ENCODE peak calls at places on chromosome 20, in nine cellular contexts. One of them, this sample, is unnamed.
A peak's percentile ranks its signal among the peaks of the same experiment; 100 is the strongest.

GRCh38 chr20:16206817-16207216 is 366.4 kb downstream of the KIF16B start:
- DNase-seq in HuH-7.5: no peak
- DNase-seq in uterus: no peak
- DNase-seq in WERI-Rb-1: no peak
- DNase-seq in stimulated activated naive CD4-positive, alpha-beta T cell treated with Interleukin-2 at 50 U/mL for 16 hours: no peak
- DNase-seq in mucosa of descending colon: no peak
- DNase-seq in G401: no peak
- DNase-seq in activated T-cell treated with anti-CD3 and anti-CD28 coated beads for 1 hour: no peak
- DNase-seq in SJSA1: no peak
- DNase-seq in this sample: no peak

GRCh38 chr20:41178904-41179432 is 41.6 kb downstream of the PLCG1 start:
- DNase-seq in G401: peak; percentile 64
- DNase-seq in stimulated activated naive CD4-positive, alpha-beta T cell treated with Interleukin-2 at 50 U/mL for 16 hours: no peak
- DNase-seq in activated T-cell treated with anti-CD3 and anti-CD28 coated beads for 1 hour: no peak
- DNase-seq in SJSA1: no peak
- DNase-seq in HuH-7.5: no peak
- DNase-seq in WERI-Rb-1: no peak
- DNase-seq in mucosa of descending colon: no peak
- DNase-seq in uterus: no peak
- DNase-seq in this sample: peak; percentile 3

GRCh38 chr20:32227316-32227715 is 19.6 kb downstream of the POFUT1 start:
- DNase-seq in stimulated activated naive CD4-positive, alpha-beta T cell treated with Interleukin-2 at 50 U/mL for 16 hours: no peak
- DNase-seq in uterus: no peak
- DNase-seq in mucosa of descending colon: peak; percentile 63
- DNase-seq in WERI-Rb-1: no peak
- DNase-seq in HuH-7.5: no peak
- DNase-seq in G401: no peak
- DNase-seq in activated T-cell treated with anti-CD3 and anti-CD28 coated beads for 1 hour: no peak
- DNase-seq in SJSA1: no peak
- DNase-seq in this sample: no peak

GRCh38 chr20:31440012-31440659 is at the start of gene DEFB123:
- DNase-seq in HuH-7.5: no peak
- DNase-seq in stimulated activated naive CD4-positive, alpha-beta T cell treated with Interleukin-2 at 50 U/mL for 16 hours: no peak
- DNase-seq in activated T-cell treated with anti-CD3 and anti-CD28 coated beads for 1 hour: no peak
- DNase-seq in WERI-Rb-1: no peak
- DNase-seq in G401: no peak
- DNase-seq in uterus: no peak
- DNase-seq in mucosa of descending colon: no peak
- DNase-seq in SJSA1: no peak
- DNase-seq in this sample: no peak

GRCh38 chr20:54510546-54511129 is 35.2 kb downstream of the DOK5 start:
- DNase-seq in SJSA1: no peak
- DNase-seq in HuH-7.5: no peak
- DNase-seq in stimulated activated naive CD4-positive, alpha-beta T cell treated with Interleukin-2 at 50 U/mL for 16 hours: no peak
- DNase-seq in mucosa of descending colon: no peak
- DNase-seq in G401: peak; percentile 15
- DNase-seq in activated T-cell treated with anti-CD3 and anti-CD28 coated beads for 1 hour: no peak
- DNase-seq in WERI-Rb-1: no peak
- DNase-seq in uterus: no peak
- DNase-seq in this sample: no peak

GRCh38 chr20:63321148-63321831 is 28.3 kb downstream of the COL20A1 start:
- DNase-seq in stimulated activated naive CD4-positive, alpha-beta T cell treated with Interleukin-2 at 50 U/mL for 16 hours: no peak
- DNase-seq in activated T-cell treated with anti-CD3 and anti-CD28 coated beads for 1 hour: no peak
- DNase-seq in WERI-Rb-1: no peak
- DNase-seq in uterus: peak; percentile 66
- DNase-seq in HuH-7.5: no peak
- DNase-seq in SJSA1: no peak
- DNase-seq in G401: no peak
- DNase-seq in mucosa of descending colon: peak; percentile 21
- DNase-seq in this sample: no peak

GRCh38 chr20:3785240-3786125 is 1.1 kb downstream of the CENPB start:
- DNase-seq in SJSA1: no peak
- DNase-seq in WERI-Rb-1: no peak
- DNase-seq in HuH-7.5: no peak
- DNase-seq in stimulated activated naive CD4-positive, alpha-beta T cell treated with Interleukin-2 at 50 U/mL for 16 hours: no peak
- DNase-seq in activated T-cell treated with anti-CD3 and anti-CD28 coated beads for 1 hour: no peak
- DNase-seq in mucosa of descending colon: peak; percentile 55
- DNase-seq in uterus: no peak
- DNase-seq in G401: no peak
- DNase-seq in this sample: no peak

GRCh38 chr20:61900376-61901293 is 165.0 kb downstream of the TAF4 start:
- DNase-seq in HuH-7.5: no peak
- DNase-seq in SJSA1: no peak
- DNase-seq in mucosa of descending colon: no peak
- DNase-seq in WERI-Rb-1: no peak
- DNase-seq in uterus: no peak
- DNase-seq in stimulated activated naive CD4-positive, alpha-beta T cell treated with Interleukin-2 at 50 U/mL for 16 hours: no peak
- DNase-seq in activated T-cell treated with anti-CD3 and anti-CD28 coated beads for 1 hour: no peak
- DNase-seq in G401: no peak
- DNase-seq in this sample: no peak

GRCh38 chr20:61904456-61904855 is 161.2 kb downstream of the TAF4 start:
- DNase-seq in uterus: no peak
- DNase-seq in G401: no peak
- DNase-seq in stimulated activated naive CD4-positive, alpha-beta T cell treated with Interleukin-2 at 50 U/mL for 16 hours: no peak
- DNase-seq in activated T-cell treated with anti-CD3 and anti-CD28 coated beads for 1 hour: no peak
- DNase-seq in SJSA1: no peak
- DNase-seq in WERI-Rb-1: no peak
- DNase-seq in mucosa of descending colon: no peak
- DNase-seq in HuH-7.5: no peak
- DNase-seq in this sample: no peak

GRCh38 chr20:53195882-53196610 is 223.9 kb downstream of the TSHZ2 start:
- DNase-seq in uterus: no peak
- DNase-seq in stimulated activated naive CD4-positive, alpha-beta T cell treated with Interleukin-2 at 50 U/mL for 16 hours: no peak
- DNase-seq in HuH-7.5: no peak
- DNase-seq in activated T-cell treated with anti-CD3 and anti-CD28 coated beads for 1 hour: no peak
- DNase-seq in WERI-Rb-1: no peak
- DNase-seq in SJSA1: no peak
- DNase-seq in mucosa of descending colon: no peak
- DNase-seq in G401: no peak
- DNase-seq in this sample: no peak

GRCh38 chr20:37396520-37397075 is 50.7 kb downstream of the SRC start:
- DNase-seq in stimulated activated naive CD4-positive, alpha-beta T cell treated with Interleukin-2 at 50 U/mL for 16 hours: no peak
- DNase-seq in activated T-cell treated with anti-CD3 and anti-CD28 coated beads for 1 hour: no peak
- DNase-seq in SJSA1: no peak
- DNase-seq in HuH-7.5: no peak
- DNase-seq in mucosa of descending colon: no peak
- DNase-seq in uterus: no peak
- DNase-seq in WERI-Rb-1: peak; percentile 95
- DNase-seq in G401: no peak
- DNase-seq in this sample: no peak

GRCh38 chr20:49821850-49822249 is 9.2 kb downstream of the SLC9A8 start:
- DNase-seq in uterus: no peak
- DNase-seq in G401: no peak
- DNase-seq in stimulated activated naive CD4-positive, alpha-beta T cell treated with Interleukin-2 at 50 U/mL for 16 hours: no peak
- DNase-seq in SJSA1: peak; percentile 13
- DNase-seq in mucosa of descending colon: no peak
- DNase-seq in WERI-Rb-1: no peak
- DNase-seq in HuH-7.5: no peak
- DNase-seq in activated T-cell treated with anti-CD3 and anti-CD28 coated beads for 1 hour: no peak
- DNase-seq in this sample: no peak

GRCh38 chr20:56174416-56174815 is 74.1 kb upstream of the MC3R start:
- DNase-seq in uterus: no peak
- DNase-seq in HuH-7.5: no peak
- DNase-seq in WERI-Rb-1: no peak
- DNase-seq in G401: no peak
- DNase-seq in activated T-cell treated with anti-CD3 and anti-CD28 coated beads for 1 hour: no peak
- DNase-seq in mucosa of descending colon: no peak
- DNase-seq in SJSA1: no peak
- DNase-seq in stimulated activated naive CD4-positive, alpha-beta T cell treated with Interleukin-2 at 50 U/mL for 16 hours: no peak
- DNase-seq in this sample: no peak

GRCh38 chr20:32456869-32457421 is 98.8 kb downstream of the ASXL1 start:
- DNase-seq in G401: no peak
- DNase-seq in SJSA1: peak; percentile 50
- DNase-seq in uterus: peak; percentile 66
- DNase-seq in activated T-cell treated with anti-CD3 and anti-CD28 coated beads for 1 hour: no peak
- DNase-seq in WERI-Rb-1: peak; percentile 91
- DNase-seq in HuH-7.5: peak; percentile 96
- DNase-seq in stimulated activated naive CD4-positive, alpha-beta T cell treated with Interleukin-2 at 50 U/mL for 16 hours: no peak
- DNase-seq in mucosa of descending colon: peak; percentile 46
- DNase-seq in this sample: peak; percentile 48

GRCh38 chr20:22744341-22745193 is 160.2 kb upstream of the FOXA2 start:
- DNase-seq in G401: no peak
- DNase-seq in HuH-7.5: no peak
- DNase-seq in stimulated activated naive CD4-positive, alpha-beta T cell treated with Interleukin-2 at 50 U/mL for 16 hours: no peak
- DNase-seq in uterus: no peak
- DNase-seq in mucosa of descending colon: no peak
- DNase-seq in SJSA1: no peak
- DNase-seq in WERI-Rb-1: no peak
- DNase-seq in activated T-cell treated with anti-CD3 and anti-CD28 coated beads for 1 hour: no peak
- DNase-seq in this sample: no peak

GRCh38 chr20:57071283-57071701 is 195.1 kb downstream of the BMP7 start:
- DNase-seq in G401: no peak
- DNase-seq in SJSA1: peak; percentile 51
- DNase-seq in stimulated activated naive CD4-positive, alpha-beta T cell treated with Interleukin-2 at 50 U/mL for 16 hours: no peak
- DNase-seq in HuH-7.5: no peak
- DNase-seq in activated T-cell treated with anti-CD3 and anti-CD28 coated beads for 1 hour: no peak
- DNase-seq in mucosa of descending colon: no peak
- DNase-seq in WERI-Rb-1: no peak
- DNase-seq in uterus: no peak
- DNase-seq in this sample: no peak

GRCh38 chr20:57240850-57241429 is 25.5 kb downstream of the BMP7 start:
- DNase-seq in stimulated activated naive CD4-positive, alpha-beta T cell treated with Interleukin-2 at 50 U/mL for 16 hours: no peak
- DNase-seq in G401: no peak
- DNase-seq in WERI-Rb-1: no peak
- DNase-seq in HuH-7.5: no peak
- DNase-seq in activated T-cell treated with anti-CD3 and anti-CD28 coated beads for 1 hour: no peak
- DNase-seq in SJSA1: no peak
- DNase-seq in mucosa of descending colon: no peak
- DNase-seq in uterus: no peak
- DNase-seq in this sample: no peak

GRCh38 chr20:6663751-6664388 is 103.6 kb upstream of the BMP2 start:
- DNase-seq in SJSA1: no peak
- DNase-seq in uterus: no peak
- DNase-seq in stimulated activated naive CD4-positive, alpha-beta T cell treated with Interleukin-2 at 50 U/mL for 16 hours: no peak
- DNase-seq in WERI-Rb-1: no peak
- DNase-seq in mucosa of descending colon: peak; percentile 65
- DNase-seq in activated T-cell treated with anti-CD3 and anti-CD28 coated beads for 1 hour: no peak
- DNase-seq in HuH-7.5: no peak
- DNase-seq in G401: no peak
- DNase-seq in this sample: no peak

GRCh38 chr20:62837790-62838458 is 21.1 kb downstream of the COL9A3 start:
- DNase-seq in SJSA1: no peak
- DNase-seq in HuH-7.5: no peak
- DNase-seq in G401: no peak
- DNase-seq in uterus: no peak
- DNase-seq in stimulated activated naive CD4-positive, alpha-beta T cell treated with Interleukin-2 at 50 U/mL for 16 hours: no peak
- DNase-seq in mucosa of descending colon: peak; percentile 95
- DNase-seq in activated T-cell treated with anti-CD3 and anti-CD28 coated beads for 1 hour: no peak
- DNase-seq in WERI-Rb-1: no peak
- DNase-seq in this sample: no peak

GRCh38 chr20:41175201-41175651 is 37.9 kb downstream of the PLCG1 start:
- DNase-seq in SJSA1: no peak
- DNase-seq in activated T-cell treated with anti-CD3 and anti-CD28 coated beads for 1 hour: no peak
- DNase-seq in mucosa of descending colon: no peak
- DNase-seq in HuH-7.5: no peak
- DNase-seq in WERI-Rb-1: peak; percentile 1
- DNase-seq in G401: peak; percentile 8
- DNase-seq in uterus: no peak
- DNase-seq in stimulated activated naive CD4-positive, alpha-beta T cell treated with Interleukin-2 at 50 U/mL for 16 hours: no peak
- DNase-seq in this sample: no peak

GRCh38 chr20:62020935-62021701 is 44.6 kb downstream of the TAF4 start:
- DNase-seq in activated T-cell treated with anti-CD3 and anti-CD28 coated beads for 1 hour: no peak
- DNase-seq in G401: peak; percentile 55
- DNase-seq in SJSA1: no peak
- DNase-seq in stimulated activated naive CD4-positive, alpha-beta T cell treated with Interleukin-2 at 50 U/mL for 16 hours: no peak
- DNase-seq in mucosa of descending colon: no peak
- DNase-seq in WERI-Rb-1: no peak
- DNase-seq in HuH-7.5: no peak
- DNase-seq in uterus: peak; percentile 74
- DNase-seq in this sample: no peak

GRCh38 chr20:50333856-50334255 is 143.2 kb downstream of the CEBPB start:
- DNase-seq in WERI-Rb-1: no peak
- DNase-seq in mucosa of descending colon: no peak
- DNase-seq in SJSA1: peak; percentile 58
- DNase-seq in HuH-7.5: no peak
- DNase-seq in G401: no peak
- DNase-seq in uterus: no peak
- DNase-seq in stimulated activated naive CD4-positive, alpha-beta T cell treated with Interleukin-2 at 50 U/mL for 16 hours: no peak
- DNase-seq in activated T-cell treated with anti-CD3 and anti-CD28 coated beads for 1 hour: no peak
- DNase-seq in this sample: no peak

GRCh38 chr20:3800256-3800877 is 4.3 kb downstream of the CDC25B start:
- DNase-seq in WERI-Rb-1: no peak
- DNase-seq in G401: no peak
- DNase-seq in mucosa of descending colon: no peak
- DNase-seq in activated T-cell treated with anti-CD3 and anti-CD28 coated beads for 1 hour: no peak
- DNase-seq in SJSA1: no peak
- DNase-seq in uterus: no peak
- DNase-seq in stimulated activated naive CD4-positive, alpha-beta T cell treated with Interleukin-2 at 50 U/mL for 16 hours: no peak
- DNase-seq in HuH-7.5: no peak
- DNase-seq in this sample: no peak

GRCh38 chr20:49140411-49140810 is 47.7 kb downstream of the STAU1 start:
- DNase-seq in HuH-7.5: no peak
- DNase-seq in G401: no peak
- DNase-seq in WERI-Rb-1: no peak
- DNase-seq in stimulated activated naive CD4-positive, alpha-beta T cell treated with Interleukin-2 at 50 U/mL for 16 hours: no peak
- DNase-seq in uterus: no peak
- DNase-seq in activated T-cell treated with anti-CD3 and anti-CD28 coated beads for 1 hour: no peak
- DNase-seq in mucosa of descending colon: no peak
- DNase-seq in SJSA1: no peak
- DNase-seq in this sample: no peak

GRCh38 chr20:48286571-48287551 is 501.6 kb upstream of the SULF2 start:
- DNase-seq in WERI-Rb-1: peak; percentile 43
- DNase-seq in stimulated activated naive CD4-positive, alpha-beta T cell treated with Interleukin-2 at 50 U/mL for 16 hours: no peak
- DNase-seq in uterus: peak; percentile 30
- DNase-seq in SJSA1: no peak
- DNase-seq in HuH-7.5: no peak
- DNase-seq in mucosa of descending colon: no peak
- DNase-seq in G401: peak; percentile 66
- DNase-seq in activated T-cell treated with anti-CD3 and anti-CD28 coated beads for 1 hour: no peak
- DNase-seq in this sample: no peak

GRCh38 chr20:57693002-57693582 is 16.7 kb downstream of the PMEPA1 start:
- DNase-seq in stimulated activated naive CD4-positive, alpha-beta T cell treated with Interleukin-2 at 50 U/mL for 16 hours: no peak
- DNase-seq in mucosa of descending colon: peak; percentile 88
- DNase-seq in WERI-Rb-1: no peak
- DNase-seq in SJSA1: no peak
- DNase-seq in HuH-7.5: peak; percentile 63
- DNase-seq in G401: no peak
- DNase-seq in activated T-cell treated with anti-CD3 and anti-CD28 coated beads for 1 hour: no peak
- DNase-seq in uterus: no peak
- DNase-seq in this sample: no peak

GRCh38 chr20:9306521-9306920 is 207.9 kb upstream of the LAMP5 start:
- DNase-seq in HuH-7.5: no peak
- DNase-seq in uterus: no peak
- DNase-seq in mucosa of descending colon: no peak
- DNase-seq in stimulated activated naive CD4-positive, alpha-beta T cell treated with Interleukin-2 at 50 U/mL for 16 hours: no peak
- DNase-seq in G401: no peak
- DNase-seq in SJSA1: no peak
- DNase-seq in activated T-cell treated with anti-CD3 and anti-CD28 coated beads for 1 hour: no peak
- DNase-seq in WERI-Rb-1: no peak
- DNase-seq in this sample: no peak

GRCh38 chr20:16385462-16385861 is 187.8 kb downstream of the KIF16B start:
- DNase-seq in stimulated activated naive CD4-positive, alpha-beta T cell treated with Interleukin-2 at 50 U/mL for 16 hours: no peak
- DNase-seq in G401: no peak
- DNase-seq in mucosa of descending colon: no peak
- DNase-seq in uterus: no peak
- DNase-seq in SJSA1: no peak
- DNase-seq in HuH-7.5: no peak
- DNase-seq in activated T-cell treated with anti-CD3 and anti-CD28 coated beads for 1 hour: no peak
- DNase-seq in WERI-Rb-1: no peak
- DNase-seq in this sample: no peak

GRCh38 chr20:54479138-54479906 is 3.9 kb downstream of the DOK5 start:
- DNase-seq in stimulated activated naive CD4-positive, alpha-beta T cell treated with Interleukin-2 at 50 U/mL for 16 hours: no peak
- DNase-seq in G401: no peak
- DNase-seq in WERI-Rb-1: no peak
- DNase-seq in SJSA1: no peak
- DNase-seq in HuH-7.5: peak; percentile 85
- DNase-seq in uterus: no peak
- DNase-seq in activated T-cell treated with anti-CD3 and anti-CD28 coated beads for 1 hour: no peak
- DNase-seq in mucosa of descending colon: no peak
- DNase-seq in this sample: no peak

GRCh38 chr20:62686869-62687830 is 21.5 kb upstream of the NTSR1 start:
- DNase-seq in activated T-cell treated with anti-CD3 and anti-CD28 coated beads for 1 hour: no peak
- DNase-seq in WERI-Rb-1: no peak
- DNase-seq in SJSA1: no peak
- DNase-seq in HuH-7.5: no peak
- DNase-seq in mucosa of descending colon: peak; percentile 76
- DNase-seq in stimulated activated naive CD4-positive, alpha-beta T cell treated with Interleukin-2 at 50 U/mL for 16 hours: no peak
- DNase-seq in G401: no peak
- DNase-seq in uterus: no peak
- DNase-seq in this sample: no peak

GRCh38 chr20:63310265-63310971 is 17.4 kb downstream of the COL20A1 start:
- DNase-seq in uterus: no peak
- DNase-seq in SJSA1: no peak
- DNase-seq in HuH-7.5: no peak
- DNase-seq in G401: no peak
- DNase-seq in WERI-Rb-1: no peak
- DNase-seq in mucosa of descending colon: no peak
- DNase-seq in stimulated activated naive CD4-positive, alpha-beta T cell treated with Interleukin-2 at 50 U/mL for 16 hours: no peak
- DNase-seq in activated T-cell treated with anti-CD3 and anti-CD28 coated beads for 1 hour: no peak
- DNase-seq in this sample: no peak